ENCODE peak calls at places on chromosomes 11 and 22, in five cellular contexts. One of them, this sample, is unnamed. For H3K4me1, the result is how much of the 10 kb centered on the place peaks cover.

GRCh38 chr11:113203332-113203731 is 111.1 kb upstream of the TTC12 start:
- ATAC-seq in upper lobe of left lung: no peak
- ATAC-seq in upper lobe of right lung: no peak
- ATAC-seq in Panc1: no peak
- ATAC-seq in IMR-90: no peak
- ATAC-seq in this sample: no peak

GRCh38 chr11:85923455-85923854 is 68.3 kb downstream of the CCDC83 start:
- ATAC-seq in upper lobe of left lung: no peak
- ATAC-seq in upper lobe of right lung: no peak
- ATAC-seq in Panc1: no peak
- ATAC-seq in IMR-90: no peak
- ATAC-seq in this sample: no peak

GRCh38 chr11:123314972-123315371 is 115.1 kb upstream of the GRAMD1B start:
- ATAC-seq in upper lobe of left lung: no peak
- ATAC-seq in upper lobe of right lung: no peak
- ATAC-seq in Panc1: no peak
- ATAC-seq in IMR-90: no peak
- ATAC-seq in this sample: no peak

GRCh38 chr11:1770528-1770927 is 6.8 kb upstream of the CTSD start:
- ATAC-seq in upper lobe of left lung: no peak
- ATAC-seq in upper lobe of right lung: peak
- ATAC-seq in Panc1: no peak
- ATAC-seq in IMR-90: no peak
- ATAC-seq in this sample: no peak

GRCh38 chr11:57457643-57458023 is 2.7 kb upstream of the RTN4RL2 start:
- ATAC-seq in upper lobe of left lung: no peak
- ATAC-seq in upper lobe of right lung: no peak
- ATAC-seq in Panc1: peak
- ATAC-seq in IMR-90: no peak
- ATAC-seq in this sample: no peak

GRCh38 chr22:30408388-30409101 is 11.7 kb downstream of the SEC14L2 start:
- ATAC-seq in upper lobe of left lung: no peak
- ATAC-seq in upper lobe of right lung: no peak
- ATAC-seq in Panc1: peak
- ATAC-seq in IMR-90: peak
- ATAC-seq in this sample: peak

GRCh38 chr11:84407091-84407490 is 1120.9 kb upstream of the CCDC90B start:
- ATAC-seq in upper lobe of left lung: no peak
- ATAC-seq in upper lobe of right lung: no peak
- ATAC-seq in Panc1: no peak
- ATAC-seq in IMR-90: no peak
- ATAC-seq in this sample: no peak

GRCh38 chr22:23219317-23219716 is 39.0 kb downstream of the BCR start:
- ATAC-seq in upper lobe of left lung: no peak
- ATAC-seq in upper lobe of right lung: no peak
- ATAC-seq in Panc1: no peak
- ATAC-seq in IMR-90: no peak
- ATAC-seq in this sample: no peak

GRCh38 chr22:44920183-44920582 is 89.6 kb downstream of the PHF21B start:
- ATAC-seq in upper lobe of left lung: no peak
- ATAC-seq in upper lobe of right lung: no peak
- ATAC-seq in Panc1: no peak
- ATAC-seq in IMR-90: no peak
- ATAC-seq in this sample: no peak

GRCh38 chr11:69840371-69841169 is 21.4 kb upstream of the FGF3 start:
- ATAC-seq in upper lobe of left lung: peak
- ATAC-seq in upper lobe of right lung: no peak
- ATAC-seq in Panc1: peak
- ATAC-seq in IMR-90: no peak
- ATAC-seq in this sample: no peak

GRCh38 chr22:29002603-29003002 is 59.0 kb downstream of the C22orf31 start:
- ATAC-seq in upper lobe of left lung: no peak
- ATAC-seq in upper lobe of right lung: no peak
- ATAC-seq in Panc1: no peak
- ATAC-seq in IMR-90: no peak
- ATAC-seq in this sample: no peak
- H3K4me1 ChIP-seq in upper lobe of left lung: under half
- H3K4me1 ChIP-seq in upper lobe of right lung: under half
- H3K4me1 ChIP-seq in Panc1: under half
- H3K4me1 ChIP-seq in IMR-90: under half
- H3K4me1 ChIP-seq in this sample: under half

GRCh38 chr22:38869663-38870062 is 2.4 kb downstream of the CBX6 start:
- ATAC-seq in upper lobe of left lung: no peak
- ATAC-seq in upper lobe of right lung: no peak
- ATAC-seq in Panc1: no peak
- ATAC-seq in IMR-90: no peak
- ATAC-seq in this sample: no peak

GRCh38 chr22:38870791-38871359 is 1.1 kb downstream of the CBX6 start:
- ATAC-seq in upper lobe of left lung: no peak
- ATAC-seq in upper lobe of right lung: no peak
- ATAC-seq in Panc1: no peak
- ATAC-seq in IMR-90: no peak
- ATAC-seq in this sample: no peak

GRCh38 chr22:38868886-38869381 is 3.1 kb downstream of the CBX6 start:
- ATAC-seq in upper lobe of left lung: peak
- ATAC-seq in upper lobe of right lung: peak
- ATAC-seq in Panc1: peak
- ATAC-seq in IMR-90: peak
- ATAC-seq in this sample: no peak

GRCh38 chr22:38871360-38872171 is 450 bp downstream of the CBX6 start:
- ATAC-seq in upper lobe of left lung: no peak
- ATAC-seq in upper lobe of right lung: no peak
- ATAC-seq in Panc1: peak
- ATAC-seq in IMR-90: peak
- ATAC-seq in this sample: peak

GRCh38 chr22:38870312-38870741 is 1.7 kb downstream of the CBX6 start:
- ATAC-seq in upper lobe of left lung: peak
- ATAC-seq in upper lobe of right lung: peak
- ATAC-seq in Panc1: peak
- ATAC-seq in IMR-90: peak
- ATAC-seq in this sample: peak
- H3K27ac ChIP-seq in upper lobe of left lung: peak
- H3K27ac ChIP-seq in upper lobe of right lung: peak
- H3K27ac ChIP-seq in Panc1: peak
- H3K27ac ChIP-seq in IMR-90: peak
- H3K27ac ChIP-seq in this sample: peak

GRCh38 chr22:36472689-36473088 is 8.8 kb downstream of the TXN2 start:
- ATAC-seq in upper lobe of left lung: no peak
- ATAC-seq in upper lobe of right lung: no peak
- ATAC-seq in Panc1: no peak
- ATAC-seq in IMR-90: no peak
- ATAC-seq in this sample: no peak

GRCh38 chr22:36471341-36471821 is 10.1 kb downstream of the TXN2 start:
- ATAC-seq in upper lobe of left lung: no peak
- ATAC-seq in upper lobe of right lung: no peak
- ATAC-seq in Panc1: no peak
- ATAC-seq in IMR-90: no peak
- ATAC-seq in this sample: peak

GRCh38 chr22:36470994-36471331 is 10.5 kb downstream of the TXN2 start:
- ATAC-seq in upper lobe of left lung: no peak
- ATAC-seq in upper lobe of right lung: no peak
- ATAC-seq in Panc1: no peak
- ATAC-seq in IMR-90: peak
- ATAC-seq in this sample: peak

GRCh38 chr22:36469094-36469710 is 12.2 kb downstream of the TXN2 start:
- ATAC-seq in upper lobe of left lung: no peak
- ATAC-seq in upper lobe of right lung: no peak
- ATAC-seq in Panc1: no peak
- ATAC-seq in IMR-90: no peak
- ATAC-seq in this sample: no peak

DNA sequence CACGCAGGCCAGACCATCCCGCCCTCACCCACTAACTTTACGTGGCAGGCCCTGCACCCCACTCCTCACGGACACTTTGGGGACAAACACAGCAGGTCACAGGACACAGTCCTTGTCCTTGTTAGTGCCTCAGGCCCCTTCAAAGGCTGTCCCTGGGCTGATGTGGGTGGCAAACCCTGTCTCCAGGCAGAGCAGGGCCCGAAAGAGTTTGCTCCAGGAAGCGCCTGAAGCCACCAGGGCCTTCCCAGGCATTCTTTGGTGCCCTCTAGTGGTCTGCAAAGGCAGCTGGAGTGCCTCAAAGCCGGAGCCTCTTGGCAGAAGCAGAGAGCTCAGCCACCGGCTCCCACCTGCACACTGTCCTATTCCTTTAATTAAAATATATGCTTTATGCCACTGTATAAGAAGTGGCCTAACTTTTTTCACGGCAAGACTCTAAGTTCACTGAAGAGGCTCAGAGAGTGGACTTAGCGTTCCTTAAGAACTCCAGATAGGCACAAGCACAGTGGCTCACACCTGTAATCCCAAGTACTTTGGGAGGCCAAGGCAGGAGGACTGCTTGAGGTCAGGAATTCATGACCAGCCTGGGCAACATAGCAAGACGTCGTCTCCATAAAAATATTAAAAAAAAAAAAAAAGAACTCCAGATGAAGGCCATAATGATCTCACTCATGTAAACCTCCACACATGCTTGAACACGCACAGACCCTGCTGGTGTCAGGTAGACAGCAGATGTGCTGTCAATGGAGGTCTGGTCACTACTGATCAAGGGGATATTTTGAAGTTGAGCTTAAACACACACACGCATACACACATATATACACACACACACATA is 11.1 kb downstream of the TXN2 start:
- ATAC-seq in upper lobe of left lung: peak
- ATAC-seq in upper lobe of right lung: peak
- ATAC-seq in Panc1: peak
- ATAC-seq in IMR-90: peak
- ATAC-seq in this sample: peak
- H3K4me3 ChIP-seq in upper lobe of left lung: no peak
- H3K4me3 ChIP-seq in upper lobe of right lung: no peak
- H3K4me3 ChIP-seq in Panc1: no peak
- H3K4me3 ChIP-seq in IMR-90: no peak
- H3K4me3 ChIP-seq in this sample: peak

GRCh38 chr22:35743466-35743865 is 25.8 kb downstream of the APOL5 start:
- ATAC-seq in upper lobe of left lung: no peak
- ATAC-seq in upper lobe of right lung: no peak
- ATAC-seq in Panc1: no peak
- ATAC-seq in IMR-90: no peak
- ATAC-seq in this sample: no peak
- H3K4me1 ChIP-seq in upper lobe of left lung: under half
- H3K4me1 ChIP-seq in upper lobe of right lung: under half
- H3K4me1 ChIP-seq in Panc1: under half
- H3K4me1 ChIP-seq in IMR-90: under half
- H3K4me1 ChIP-seq in this sample: half or more

GRCh38 chr22:46828323-46829139 is 66.1 kb downstream of the TBC1D22A start:
- ATAC-seq in upper lobe of left lung: no peak
- ATAC-seq in upper lobe of right lung: no peak
- ATAC-seq in Panc1: no peak
- ATAC-seq in IMR-90: no peak
- ATAC-seq in this sample: no peak
- H3K27ac ChIP-seq in upper lobe of left lung: no peak
- H3K27ac ChIP-seq in upper lobe of right lung: no peak
- H3K27ac ChIP-seq in Panc1: no peak
- H3K27ac ChIP-seq in IMR-90: peak
- H3K27ac ChIP-seq in this sample: no peak

DNA sequence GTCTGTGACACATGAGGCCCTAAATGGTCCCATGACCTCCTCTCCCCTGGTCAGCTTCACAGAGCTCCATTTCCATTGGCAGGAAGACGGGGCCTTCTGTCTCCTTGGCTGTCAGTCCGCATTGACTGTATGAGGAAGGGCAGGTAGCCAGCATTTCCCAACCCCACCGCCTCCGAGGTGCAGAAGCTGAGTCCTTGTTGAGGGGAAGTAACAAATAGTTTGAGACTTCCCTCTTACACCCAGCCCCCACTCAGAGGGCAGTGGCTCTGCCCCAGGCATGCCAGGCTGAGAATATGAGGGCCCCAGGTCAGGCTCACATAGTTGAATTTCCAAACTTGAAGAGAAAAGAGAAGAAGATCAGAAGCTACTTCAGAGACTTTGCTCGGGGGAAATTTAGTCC is 611.1 kb downstream of the BRD1 start:
- ATAC-seq in upper lobe of left lung: no peak
- ATAC-seq in upper lobe of right lung: no peak
- ATAC-seq in Panc1: no peak
- ATAC-seq in IMR-90: no peak
- ATAC-seq in this sample: no peak
- H3K4me3 ChIP-seq in upper lobe of left lung: no peak
- H3K4me3 ChIP-seq in upper lobe of right lung: no peak
- H3K4me3 ChIP-seq in Panc1: no peak
- H3K4me3 ChIP-seq in IMR-90: no peak
- H3K4me3 ChIP-seq in this sample: no peak

GRCh38 chr11:73361953-73362776 is 14.0 kb upstream of the RELT start:
- ATAC-seq in upper lobe of left lung: no peak
- ATAC-seq in upper lobe of right lung: peak
- ATAC-seq in Panc1: peak
- ATAC-seq in IMR-90: no peak
- ATAC-seq in this sample: no peak
- H3K4me1 ChIP-seq in upper lobe of left lung: under half
- H3K4me1 ChIP-seq in upper lobe of right lung: under half
- H3K4me1 ChIP-seq in Panc1: under half
- H3K4me1 ChIP-seq in IMR-90: under half
- H3K4me1 ChIP-seq in this sample: under half

DNA sequence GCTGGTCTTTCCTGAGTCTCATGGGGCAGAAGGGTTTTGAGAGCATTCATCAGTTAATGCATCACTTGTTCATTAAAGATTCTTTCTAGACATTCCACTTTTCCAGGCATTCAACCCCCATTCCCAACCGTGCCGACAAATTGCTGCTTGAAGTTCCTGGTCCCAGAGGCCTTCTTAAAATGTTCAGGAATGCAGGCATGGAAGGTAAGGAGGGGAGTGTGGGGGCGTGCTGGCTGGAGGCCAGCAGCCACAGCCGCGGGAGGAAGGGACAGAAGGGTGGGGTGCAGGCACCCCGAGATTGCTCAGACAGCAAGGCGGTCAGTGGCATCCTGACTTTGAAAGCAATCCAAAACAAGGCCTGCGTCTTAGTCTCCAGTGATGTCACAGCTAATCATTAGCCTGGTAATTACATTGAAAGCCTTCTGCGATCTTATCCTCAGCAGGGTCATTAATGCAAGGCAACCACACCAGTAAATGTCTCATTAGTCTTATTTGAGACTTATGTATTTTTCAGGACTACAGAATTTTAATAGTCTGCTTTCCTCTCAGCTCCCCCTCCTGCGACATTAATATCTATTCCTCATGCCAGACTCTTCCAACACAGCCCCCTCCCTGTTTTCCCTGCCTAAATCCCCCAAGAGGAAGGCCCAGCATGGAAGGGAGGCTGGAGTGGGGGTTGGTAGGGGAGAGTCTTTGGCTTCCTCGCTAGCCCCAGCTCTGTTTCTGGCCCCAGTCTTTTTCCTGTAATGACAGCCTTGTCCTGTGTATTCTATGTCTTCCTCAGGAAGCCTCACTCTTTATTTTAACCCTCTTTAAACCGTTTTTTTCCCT is 328.9 kb downstream of the MIAT start:
- ATAC-seq in upper lobe of left lung: no peak
- ATAC-seq in upper lobe of right lung: no peak
- ATAC-seq in Panc1: no peak
- ATAC-seq in IMR-90: no peak
- ATAC-seq in this sample: no peak
- H3K27ac ChIP-seq in upper lobe of left lung: no peak
- H3K27ac ChIP-seq in upper lobe of right lung: no peak
- H3K27ac ChIP-seq in Panc1: no peak
- H3K27ac ChIP-seq in IMR-90: no peak
- H3K27ac ChIP-seq in this sample: no peak

DNA sequence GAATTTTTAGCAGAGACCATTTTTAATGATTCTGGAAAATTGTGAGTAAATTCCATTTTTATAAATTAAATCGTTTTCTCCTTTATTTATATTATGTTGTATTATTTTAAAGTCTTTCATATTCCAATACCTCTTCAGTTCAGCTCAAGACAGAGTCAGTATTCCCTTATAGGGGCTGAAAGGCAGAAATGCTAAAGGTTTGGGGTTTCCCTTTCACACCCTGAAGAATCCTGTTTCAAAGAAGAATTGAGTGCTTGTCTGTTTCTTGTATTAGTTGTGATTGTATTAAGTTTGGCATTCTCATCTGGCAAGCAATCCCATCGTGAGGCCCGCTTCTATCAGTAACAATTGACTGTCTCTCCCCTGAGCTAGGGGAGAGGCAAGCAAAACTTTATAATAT is 57.4 kb downstream of the PACSIN2 start:
- ATAC-seq in upper lobe of left lung: no peak
- ATAC-seq in upper lobe of right lung: no peak
- ATAC-seq in Panc1: no peak
- ATAC-seq in IMR-90: no peak
- ATAC-seq in this sample: no peak
- H3K4me3 ChIP-seq in upper lobe of left lung: no peak
- H3K4me3 ChIP-seq in upper lobe of right lung: no peak
- H3K4me3 ChIP-seq in Panc1: peak
- H3K4me3 ChIP-seq in IMR-90: no peak
- H3K4me3 ChIP-seq in this sample: peak